ENCODE peak calls at places on chromosomes 2 and 18, in five cellular contexts. N is activated CD8-positive, alpha-beta T cell treated with anti-CD3 and anti-CD28 coated beads for 36 hours; Q is activated CD4-positive, alpha-beta T cell treated with anti-CD3 and anti-CD28 coated beads for 36 hours; M is naive thymus-derived CD8-positive, alpha-beta T cell; A is effector memory CD8-positive, alpha-beta T cell. S is an unnamed sample.

GRCh38 chr2:172674968-172675303 is 60.7 kb upstream of the RAPGEF4 start:
- ATAC-seq in A (no peak), M (no peak), N (peak; percentile 37), Q (peak; percentile 26), S (no peak)

GRCh38 chr2:128421861-128422311 is 103.2 kb upstream of the HS6ST1 start:
- ATAC-seq in M (no peak), Q (no peak), A (no peak), N (no peak), S (no peak)

GRCh38 chr2:20538308-20539132 is 91.6 kb downstream of the RHOB start:
- ATAC-seq in M (no peak), Q (no peak), N (no peak), A (no peak), S (peak; percentile 16)

GRCh38 chr2:117308861-117309770 is 505.4 kb upstream of the DDX18 start:
- ATAC-seq in N (no peak), M (no peak), A (no peak), Q (no peak), S (no peak)

GRCh38 chr2:190376591-190377245 is 31.4 kb upstream of the MFSD6 start:
- ATAC-seq in Q (no peak), M (no peak), A (no peak), N (no peak), S (no peak)

GRCh38 chr18:42745171-42745570 is 370.3 kb downstream of the RIT2 start:
- ATAC-seq in N (no peak), M (no peak), A (no peak), Q (no peak), S (no peak)

GRCh38 chr2:165766326-165766927 is 27.6 kb downstream of the GALNT3 start:
- ATAC-seq in Q (no peak), M (no peak), A (no peak), N (no peak), S (no peak)

GRCh38 chr2:141499123-141499522 is 631.7 kb downstream of the LRP1B start:
- ATAC-seq in Q (no peak), A (no peak), N (no peak), M (no peak), S (no peak)

GRCh38 chr2:101190753-101191516 is 39.8 kb upstream of the TBC1D8 start:
- ATAC-seq in A (no peak), M (no peak), Q (no peak), N (no peak), S (peak; percentile 12)

GRCh38 chr2:46798041-46798440 is 117.6 kb downstream of the MCFD2 start:
- ATAC-seq in M (no peak), Q (no peak), A (no peak), N (no peak), S (no peak)

GRCh38 chr2:152051373-152051893 is 47.4 kb downstream of the CACNB4 start:
- ATAC-seq in N (no peak), A (no peak), Q (no peak), M (no peak), S (no peak)

GRCh38 chr2:27573452-27573851 is 9.4 kb upstream of the ZNF512 start:
- ATAC-seq in Q (no peak), M (no peak), N (no peak), A (no peak), S (no peak)

GRCh38 chr2:149028377-149028776 is 10.1 kb upstream of the LYPD6B start:
- ATAC-seq in Q (no peak), M (no peak), A (no peak), N (no peak), S (no peak)

GRCh38 chr2:174846941-174847938 is 83.0 kb upstream of the CHRNA1 start:
- ATAC-seq in M (peak; percentile 83), Q (peak; percentile 28), N (peak; percentile 37), A (no peak), S (peak; percentile 33)

GRCh38 chr2:10392951-10393647 is 55.0 kb downstream of the ODC1 start:
- ATAC-seq in A (no peak), N (no peak), Q (no peak), M (no peak), S (no peak)

GRCh38 chr2:23503097-23503496 is 118.1 kb downstream of the KLHL29 start:
- ATAC-seq in Q (no peak), M (no peak), A (no peak), N (no peak), S (no peak)

GRCh38 chr2:208098267-208098666 is 26.1 kb downstream of the CRYGD start:
- ATAC-seq in A (no peak), Q (no peak), N (no peak), M (no peak), S (no peak)

GRCh38 chr2:30188292-30188691 is 41.5 kb downstream of the YPEL5 start:
- ATAC-seq in N (peak; percentile 10), M (no peak), A (no peak), Q (no peak), S (no peak)

GRCh38 chr2:132374151-132374550 is 42.5 kb upstream of the GPR39 start:
- ATAC-seq in Q (no peak), A (no peak), N (no peak), M (no peak), S (no peak)

GRCh38 chr2:28927878-28928277 is 33.4 kb downstream of the WDR43 start:
- ATAC-seq in N (no peak), Q (no peak), A (no peak), M (no peak), S (no peak)

GRCh38 chr2:10332402-10333246 is 29.9 kb downstream of the HPCAL1 start:
- ATAC-seq in Q (peak; percentile 16), M (no peak), N (peak; percentile 38), A (no peak), S (peak; percentile 5)

GRCh38 chr2:64352292-64352691 is 101.7 kb upstream of the LGALSL start:
- ATAC-seq in M (no peak), Q (peak; percentile 81), A (no peak), N (peak; percentile 62), S (peak; percentile 87)

GRCh38 chr18:72542993-72543361 is 1.2 kb downstream of the CBLN2 start:
- ATAC-seq in M (no peak), N (no peak), Q (no peak), A (no peak), S (no peak)

GRCh38 chr2:217988014-217988839 is 14.6 kb downstream of the TNS1 start:
- ATAC-seq in Q (peak; percentile 68), N (peak; percentile 83), A (peak; percentile 42), M (no peak), S (peak; percentile 59)

GRCh38 chr2:44789971-44790721 is 151.4 kb upstream of the SIX3 start:
- ATAC-seq in N (no peak), Q (no peak), A (no peak), M (no peak), S (no peak)

GRCh38 chr18:73752546-73752945 is 395.1 kb downstream of the FBXO15 start:
- ATAC-seq in Q (no peak), M (no peak), A (no peak), N (no peak), S (no peak)

GRCh38 chr2:75099521-75099922 is 99.8 kb downstream of the TACR1 start:
- ATAC-seq in N (no peak), A (no peak), M (no peak), Q (no peak), S (no peak)

GRCh38 chr2:17593841-17594482 is 53.5 kb downstream of the VSNL1 start:
- ATAC-seq in N (no peak), M (no peak), A (no peak), Q (no peak), S (no peak)

GRCh38 chr2:20396356-20397000 is 45.8 kb upstream of the PUM2 start:
- ATAC-seq in N (no peak), Q (no peak), M (no peak), A (no peak), S (no peak)

GRCh38 chr2:64750001-64750816 is 96.5 kb upstream of the SERTAD2 start:
- ATAC-seq in Q (no peak), N (no peak), M (no peak), A (no peak), S (no peak)

GRCh38 chr2:128195435-128195984 is 104.5 kb downstream of the UGGT1 start:
- ATAC-seq in N (no peak), A (no peak), Q (no peak), M (no peak), S (no peak)

GRCh38 chr2:190664240-190664639 is 15.4 kb downstream of the NAB1 start:
- ATAC-seq in A (no peak), N (no peak), M (no peak), Q (peak; percentile 25), S (peak; percentile 37)

GRCh38 chr2:168801456-168801855 is 981 bp upstream of the NOSTRIN start:
- ATAC-seq in M (no peak), Q (no peak), A (no peak), N (no peak), S (no peak)

GRCh38 chr2:241931976-241932894 is 62.7 kb downstream of the RTP5 start:
- ATAC-seq in A (no peak), M (no peak), Q (no peak), N (no peak), S (no peak)

GRCh38 chr18:62505669-62506494 is 16.9 kb upstream of the ZCCHC2 start:
- ATAC-seq in M (peak; percentile 80), N (peak; percentile 96), Q (peak; percentile 99), A (peak; percentile 75), S (peak; percentile 96)